ENCODE peak calls at places on chromosomes 6 and 20, in four cellular contexts. B is colonic mucosa, R is heart left ventricle, U is GM23338. A is an unnamed sample.

GRCh38 chr20:10508060-10508459 is 73.0 kb downstream of the SLX4IP start:
- DNase-seq in B (no peak), R (peak; percentile 29), U (no peak), A (no peak)

GRCh38 chr20:38609828-38610227 is 8.2 kb downstream of the ARHGAP40 start:
- DNase-seq in B (no peak), R (no peak), U (peak; percentile 27), A (no peak)

GRCh38 chr6:133132092-133132491 is 109.1 kb upstream of the EYA4 start:
- DNase-seq in B (no peak), R (no peak), U (no peak), A (no peak)

GRCh38 chr6:5384276-5384675 is 123.0 kb downstream of the FARS2 start:
- DNase-seq in B (no peak), R (no peak), U (no peak), A (no peak)

GRCh38 chr20:24608926-24609667 is 139.7 kb downstream of the SYNDIG1 start:
- DNase-seq in B (no peak), R (no peak), U (no peak), A (no peak)

GRCh38 chr20:6381887-6382286 is 259.1 kb upstream of the FERMT1 start:
- DNase-seq in B (no peak), R (no peak), U (peak; percentile 79), A (no peak)

GRCh38 chr20:50838707-50839385 is 44.0 kb downstream of the BCAS4 start:
- DNase-seq in B (no peak), R (no peak), U (no peak), A (no peak)

GRCh38 chr6:15061176-15061575 is 184.7 kb upstream of the JARID2 start:
- DNase-seq in B (no peak), R (peak; percentile 53), U (peak; percentile 27), A (no peak)

GRCh38 chr6:112800439-112800838 is 453.3 kb downstream of the RFPL4B start:
- DNase-seq in B (no peak), R (no peak), U (no peak), A (no peak)

GRCh38 chr6:3414704-3415453 is 42.0 kb downstream of the SLC22A23 start:
- DNase-seq in B (no peak), R (no peak), U (peak; percentile 76), A (no peak)

GRCh38 chr6:145967549-145967948 is 3.4 kb upstream of the SHPRH start:
- DNase-seq in B (no peak), R (no peak), U (no peak), A (no peak)

GRCh38 chr6:42168650-42169049 is 4.5 kb upstream of the GUCA1A start:
- DNase-seq in B (no peak), R (no peak), U (no peak), A (no peak)

GRCh38 chr6:43395822-43396221 is 26.4 kb upstream of the ZNF318 start:
- DNase-seq in B (no peak), R (peak; percentile 40), U (no peak), A (no peak)

GRCh38 chr20:11891081-11891826 is 26.4 kb upstream of the BTBD3 start:
- DNase-seq in B (peak; percentile 63), R (peak; percentile 72), U (peak; percentile 60), A (no peak)

GRCh38 chr6:37483917-37484785 is 15.5 kb downstream of the CCDC167 start:
- DNase-seq in B (peak; percentile 51), R (peak; percentile 62), U (peak; percentile 79), A (no peak)

GRCh38 chr6:31152776-31153175 is 4.8 kb downstream of the CCHCR1 start:
- DNase-seq in B (no peak), R (peak; percentile 16), U (no peak), A (no peak)

GRCh38 chr20:57291003-57291402 is 24.6 kb upstream of the BMP7 start:
- DNase-seq in B (no peak), R (no peak), U (peak; percentile 75), A (no peak)

GRCh38 chr6:134835998-134836397 is 113.9 kb downstream of the ALDH8A1 start:
- DNase-seq in B (no peak), R (no peak), U (no peak), A (no peak)

GRCh38 chr20:38830356-38830755 is 24.9 kb downstream of the PPP1R16B start:
- DNase-seq in B (no peak), R (no peak), U (no peak), A (no peak)

GRCh38 chr20:25270829-25271251 is 23.0 kb downstream of the PYGB start:
- DNase-seq in B (peak; percentile 15), R (peak; percentile 21), U (no peak), A (no peak)

GRCh38 chr6:22296936-22297335 is at the start of gene PRL:
- DNase-seq in B (no peak), R (no peak), U (no peak), A (no peak)

GRCh38 chr6:7997311-7997710 is 66.9 kb downstream of the BLOC1S5 start:
- DNase-seq in B (no peak), R (no peak), U (no peak), A (no peak)

GRCh38 chr20:50056951-50057403 is 56.0 kb downstream of the UBE2V1 start:
- DNase-seq in B (no peak), R (no peak), U (no peak), A (no peak)

DNA sequence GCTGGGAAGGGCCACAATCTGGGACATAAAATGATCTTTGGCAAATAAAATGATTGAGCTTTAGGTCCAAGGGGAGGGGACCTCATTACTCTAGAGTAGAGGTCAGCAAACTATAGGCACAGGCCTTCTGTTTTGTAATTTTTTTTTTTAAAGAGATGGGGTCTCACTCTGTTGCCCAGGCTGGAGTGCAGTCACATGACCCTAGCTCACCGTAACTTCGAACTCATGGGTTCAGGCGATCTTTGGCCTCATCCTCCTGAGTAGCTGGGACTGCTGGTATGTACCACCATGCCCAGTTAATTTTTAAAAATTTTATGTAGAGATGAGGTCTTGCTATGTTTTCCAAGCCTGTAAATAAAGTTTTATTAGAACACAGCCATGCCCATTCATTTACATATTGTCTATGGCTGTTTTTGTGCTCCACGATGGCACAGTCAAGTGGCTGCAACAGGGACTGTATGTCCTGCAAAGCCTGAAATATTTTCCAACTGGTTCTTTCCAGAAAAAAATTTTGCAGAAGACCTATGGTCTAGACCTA is 82.1 kb downstream of the ELOVL5 start:
- DNase-seq in B (no peak), R (no peak), U (no peak), A (no peak)
- H3K36me3 ChIP-seq in B (no peaks in the 10 kb centered on the region), R (no peaks in the 10 kb centered on the region), U (peaks cover 39% of the 10 kb centered on the region), A (peaks cover 1% of the 10 kb centered on the region)

DNA sequence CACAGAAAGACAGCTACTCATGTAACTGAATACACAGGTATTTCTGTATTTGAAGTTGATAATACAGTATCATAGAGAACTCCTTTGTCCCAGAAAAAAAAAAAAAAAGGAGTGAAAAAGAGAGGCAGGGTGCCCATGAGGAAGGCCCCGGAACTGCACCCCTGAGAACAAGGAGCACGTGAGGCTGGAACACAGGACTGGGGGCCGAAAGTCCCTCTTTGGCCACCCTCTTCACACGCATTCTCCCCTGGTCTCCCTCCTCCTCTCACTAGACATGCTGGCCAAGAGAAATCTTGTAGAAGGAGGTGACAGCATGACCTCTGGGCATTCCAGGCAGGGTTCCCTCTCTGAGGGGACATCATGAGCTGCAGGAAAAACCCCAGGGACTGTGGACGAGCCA is 62.7 kb upstream of the TRAF3IP2 start:
- DNase-seq in B (no peak), R (peak; percentile 44), U (peak; percentile 70), A (no peak)
- TF ChIP-seq CTCF in B (peak; percentile 11), R (no peak), U (peak; percentile 10), A (peak; percentile 35)

DNA sequence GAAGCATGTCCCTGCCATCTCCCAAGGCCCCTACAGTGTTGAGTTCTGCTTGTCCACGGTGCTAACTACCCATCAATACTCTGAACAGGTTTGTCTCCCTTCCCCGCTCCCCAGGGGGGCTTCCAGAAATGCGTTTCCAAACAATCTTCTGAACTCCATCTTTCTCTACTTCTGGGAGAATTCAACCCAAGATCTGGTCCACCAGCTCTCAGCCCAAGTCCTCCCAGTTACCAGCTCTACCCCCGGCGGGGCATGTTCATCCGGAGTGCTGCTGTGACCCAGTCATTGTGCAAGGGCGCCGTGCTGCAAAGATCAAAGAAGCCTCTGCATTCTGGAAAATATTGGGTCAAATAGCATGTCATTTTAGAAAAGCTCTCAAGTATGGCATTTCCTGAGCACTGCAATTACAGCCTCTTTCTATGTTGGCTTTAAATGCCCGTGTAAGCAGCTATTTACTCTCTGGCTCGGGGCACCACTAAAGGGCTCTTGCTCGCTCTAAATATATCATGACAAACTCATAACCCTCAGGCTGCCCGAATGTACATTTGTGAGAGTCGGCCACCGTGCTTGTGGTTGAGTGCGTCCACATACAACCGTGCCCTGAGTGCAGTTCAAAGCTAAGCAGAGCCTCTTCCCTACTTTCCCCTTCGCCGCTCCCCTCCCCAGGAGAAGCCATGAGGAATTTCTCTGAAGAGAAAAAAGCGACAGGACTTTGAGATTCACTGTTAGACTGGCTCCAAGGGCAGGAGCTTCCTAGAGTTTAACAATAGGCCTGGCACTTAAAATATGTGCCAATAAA is 71.6 kb downstream of the BANF2 start:
- DNase-seq in B (no peak), R (no peak), U (no peak), A (no peak)
- H3K4me3 ChIP-seq in B (no peak overlapping the region), R (no peak overlapping the region), U (no peak overlapping the region), A (no peak overlapping the region)

GRCh38 chr6:87661503-87661902 is 40.5 kb downstream of the AKIRIN2 start:
- DNase-seq in B (no peak), R (no peak), U (no peak), A (no peak)

GRCh38 chr6:87660226-87660886 is 41.7 kb downstream of the AKIRIN2 start:
- DNase-seq in B (no peak), R (no peak), U (no peak), A (peak; percentile 16)

GRCh38 chr6:87663434-87663833 is 38.6 kb downstream of the AKIRIN2 start:
- DNase-seq in B (no peak), R (no peak), U (no peak), A (no peak)

GRCh38 chr6:87658516-87658915 is 43.5 kb downstream of the AKIRIN2 start:
- DNase-seq in B (no peak), R (no peak), U (no peak), A (no peak)

GRCh38 chr6:87661016-87661415 is 41.0 kb downstream of the AKIRIN2 start:
- DNase-seq in B (no peak), R (no peak), U (no peak), A (no peak)
- H3K36me3 ChIP-seq in B (no peaks in the 10 kb centered on the region), R (no peaks in the 10 kb centered on the region), U (peaks cover 27% of the 10 kb centered on the region), A (no peaks in the 10 kb centered on the region)

GRCh38 chr6:35145757-35146156 is 4.6 kb upstream of the TCP11 start:
- DNase-seq in B (no peak), R (no peak), U (no peak), A (no peak)

GRCh38 chr6:35149891-35150566 is 8.9 kb upstream of the TCP11 start:
- DNase-seq in B (no peak), R (no peak), U (no peak), A (no peak)

GRCh38 chr6:35148167-35148741 is 7.1 kb upstream of the TCP11 start:
- DNase-seq in B (no peak), R (no peak), U (peak; percentile 98), A (no peak)

GRCh38 chr6:35147101-35147885 is 6.2 kb upstream of the TCP11 start:
- DNase-seq in B (no peak), R (no peak), U (no peak), A (no peak)

GRCh38 chr6:35146453-35146852 is 5.3 kb upstream of the TCP11 start:
- DNase-seq in B (peak; percentile 60), R (peak; percentile 41), U (peak; percentile 71), A (no peak)
- TF ChIP-seq CTCF in B (peak; percentile 48), R (peak; percentile 65), U (peak; percentile 84), A (peak; percentile 63)

A was measured in kidney epithelial cell.